ENCODE peak calls at places on chromosomes 3 and 15, in four cellular contexts. F, I, H and S are unnamed samples.
A peak's percentile ranks its signal among the peaks of the same experiment; 100 is the strongest.

GRCh38 chr3:163490119-163490518 is 1588.2 kb downstream of the SI start:
- DNase-seq in F (peak; percentile 15), I (peak; percentile 72), H (peak; percentile 52), S (no peak)

GRCh38 chr3:126535636-126536035 is 11.7 kb downstream of the CHST13 start:
- DNase-seq in F (no peak), I (no peak), H (no peak), S (no peak)

GRCh38 chr3:195096484-195097330 is 174.3 kb downstream of the XXYLT1 start:
- DNase-seq in F (no peak), I (no peak), H (no peak), S (peak; percentile 31)

GRCh38 chr3:16338999-16339398 is 74.0 kb downstream of the OXNAD1 start:
- DNase-seq in F (no peak), I (no peak), H (peak; percentile 81), S (no peak)

GRCh38 chr15:65893060-65893459 is 23.8 kb downstream of the RAB11A start:
- DNase-seq in F (no peak), I (no peak), H (no peak), S (no peak)

GRCh38 chr3:58633157-58633865 is 33.3 kb downstream of the FAM3D start:
- DNase-seq in F (no peak), I (no peak), H (no peak), S (no peak)

GRCh38 chr3:68088216-68088615 is 433.8 kb upstream of the SUCLG2 start:
- DNase-seq in F (no peak), I (no peak), H (no peak), S (no peak)

GRCh38 chr3:57837686-57838085 is 81.6 kb downstream of the SLMAP start:
- DNase-seq in F (no peak), I (no peak), H (no peak), S (no peak)

GRCh38 chr3:52318186-52318793 is 2.2 kb downstream of the DNAH1 start:
- DNase-seq in F (no peak), I (no peak), H (no peak), S (no peak)

GRCh38 chr3:126703512-126704493 is at the start of gene CHCHD6:
- DNase-seq in F (peak; percentile 87), I (peak; percentile 97), H (peak; percentile 97), S (peak; percentile 96)

GRCh38 chr3:155462672-155463071 is 169.2 kb upstream of the STRIT1 start:
- DNase-seq in F (no peak), I (no peak), H (peak; percentile 18), S (no peak)

GRCh38 chr3:10998542-10998941 is 6.0 kb downstream of the SLC6A1 start:
- DNase-seq in F (no peak), I (no peak), H (no peak), S (no peak)

GRCh38 chr15:96336045-96336642 is 5.6 kb downstream of the NR2F2 start:
- DNase-seq in F (no peak), I (no peak), H (no peak), S (no peak)

GRCh38 chr3:10707984-10708868 is 107.8 kb upstream of the SLC6A11 start:
- DNase-seq in F (no peak), I (peak; percentile 69), H (no peak), S (no peak)

GRCh38 chr15:66014022-66014421 is 144.7 kb downstream of the RAB11A start:
- DNase-seq in F (no peak), I (no peak), H (no peak), S (no peak)

GRCh38 chr3:62374375-62374876 is 1.1 kb upstream of the FEZF2 start:
- DNase-seq in F (no peak), I (no peak), H (no peak), S (no peak)

GRCh38 chr3:62375655-62376054 is 2.3 kb upstream of the FEZF2 start:
- DNase-seq in F (no peak), I (no peak), H (no peak), S (no peak)

GRCh38 chr3:62378329-62378789 is 5.0 kb upstream of the FEZF2 start:
- DNase-seq in F (no peak), I (peak; percentile 75), H (no peak), S (no peak)

GRCh38 chr3:62376906-62377865 is 3.8 kb upstream of the FEZF2 start:
- DNase-seq in F (no peak), I (peak; percentile 79), H (no peak), S (no peak)

DNA sequence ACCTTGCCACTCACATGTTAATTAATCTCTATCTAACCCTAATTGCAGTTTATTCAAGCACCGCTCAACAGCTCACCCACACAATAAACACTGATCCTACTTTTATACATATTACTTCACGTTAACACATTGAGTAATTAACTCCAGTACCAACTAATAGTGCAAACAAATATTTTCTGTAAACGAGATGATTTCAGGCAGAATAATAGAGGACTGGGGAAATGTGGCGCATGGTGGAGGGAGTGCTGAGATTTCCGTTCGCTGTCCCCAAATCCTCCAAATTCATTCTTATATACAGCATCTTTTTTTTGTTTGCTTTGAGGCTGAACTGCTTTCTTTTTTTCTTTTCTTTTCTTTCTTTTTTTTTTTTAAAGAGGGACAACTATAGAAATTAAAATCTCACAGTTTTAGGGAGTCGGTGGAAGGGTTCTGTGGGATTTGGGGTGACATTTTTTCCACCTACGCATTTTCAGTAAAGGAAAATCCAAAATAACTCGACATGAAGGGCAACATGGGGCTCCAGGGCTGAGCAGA is 2.9 kb upstream of the FEZF2 start:
- DNase-seq in F (no peak), I (no peak), H (no peak), S (no peak)
- TF ChIP-seq POLR2AphosphoS5 in F (no peak), I (no peak), H (no peak), S (no peak)

GRCh38 chr15:101318147-101318809 is 23.2 kb upstream of the SNRPA1 start:
- DNase-seq in F (no peak), I (no peak), H (no peak), S (peak; percentile 75)
- TF ChIP-seq POLR2AphosphoS5 in F (no peak), I (no peak), H (no peak), S (no peak)

DNA sequence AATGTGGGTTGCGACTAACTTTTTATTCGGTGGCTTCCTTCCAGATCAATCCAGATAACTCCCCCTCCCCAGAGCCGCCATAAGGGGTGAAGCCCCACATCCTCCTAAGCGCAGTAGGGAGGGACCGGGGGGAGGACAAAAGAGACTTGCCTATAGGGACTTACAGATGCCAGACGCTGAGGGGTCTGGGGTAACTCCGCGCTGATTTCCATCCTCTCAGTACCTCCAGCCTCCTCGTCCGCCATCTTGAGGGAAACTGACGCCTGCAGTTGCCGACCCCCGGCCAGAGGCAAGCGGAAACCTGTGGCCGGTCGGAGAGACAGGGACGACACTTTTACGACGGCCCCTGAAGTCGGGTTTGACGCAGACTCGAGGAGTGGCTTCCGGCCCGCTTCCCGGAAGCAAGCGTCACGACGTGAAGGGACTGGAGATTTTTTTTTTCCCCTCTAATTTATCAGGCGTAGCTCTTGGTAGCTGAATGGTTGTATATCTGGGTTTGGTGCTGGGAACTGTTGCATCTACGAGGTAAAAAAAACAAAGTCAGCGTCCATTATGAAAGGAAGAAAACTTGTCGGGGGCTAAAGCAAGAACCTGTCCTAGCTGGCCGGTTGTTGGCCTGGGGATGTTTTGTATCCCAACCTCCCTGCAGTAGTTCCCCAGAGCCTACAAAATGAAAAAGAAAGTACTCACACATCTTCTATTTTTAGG is at the start of gene UBR1:
- DNase-seq in F (peak; percentile 63), I (peak; percentile 85), H (peak; percentile 91), S (peak; percentile 80)
- TF ChIP-seq POLR2AphosphoS5 in F (peak; percentile 75), I (peak; percentile 84), H (peak; percentile 53), S (peak; percentile 85)

DNA sequence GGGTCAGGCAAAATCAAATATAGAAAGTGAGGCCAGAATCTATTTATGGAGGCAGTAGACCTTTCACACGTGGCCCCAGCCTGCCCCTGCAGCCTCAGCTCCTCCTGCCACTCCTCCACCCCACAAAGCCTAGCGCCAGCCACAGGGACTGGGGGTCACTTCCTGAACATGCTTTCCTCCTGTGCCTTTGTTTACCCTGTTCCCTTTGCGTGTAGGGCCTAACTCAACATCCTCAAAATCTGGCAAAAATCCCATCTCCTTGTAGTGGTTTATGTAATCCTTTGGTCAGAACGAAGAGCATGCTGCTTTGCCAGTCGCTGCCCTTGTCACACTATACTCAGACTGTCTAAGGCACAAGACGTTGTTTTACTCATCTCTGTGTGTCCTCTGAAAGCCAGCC is 39.6 kb downstream of the KBTBD12 start:
- DNase-seq in F (no peak), I (no peak), H (no peak), S (no peak)
- TF ChIP-seq POLR2AphosphoS5 in F (no peak), I (no peak), H (no peak), S (no peak)

GRCh38 chr3:409011-409410 is 212.4 kb downstream of the CHL1 start:
- DNase-seq in F (no peak), I (no peak), H (no peak), S (no peak)

GRCh38 chr3:414063-414462 is 217.5 kb downstream of the CHL1 start:
- DNase-seq in F (no peak), I (no peak), H (no peak), S (no peak)

DNA sequence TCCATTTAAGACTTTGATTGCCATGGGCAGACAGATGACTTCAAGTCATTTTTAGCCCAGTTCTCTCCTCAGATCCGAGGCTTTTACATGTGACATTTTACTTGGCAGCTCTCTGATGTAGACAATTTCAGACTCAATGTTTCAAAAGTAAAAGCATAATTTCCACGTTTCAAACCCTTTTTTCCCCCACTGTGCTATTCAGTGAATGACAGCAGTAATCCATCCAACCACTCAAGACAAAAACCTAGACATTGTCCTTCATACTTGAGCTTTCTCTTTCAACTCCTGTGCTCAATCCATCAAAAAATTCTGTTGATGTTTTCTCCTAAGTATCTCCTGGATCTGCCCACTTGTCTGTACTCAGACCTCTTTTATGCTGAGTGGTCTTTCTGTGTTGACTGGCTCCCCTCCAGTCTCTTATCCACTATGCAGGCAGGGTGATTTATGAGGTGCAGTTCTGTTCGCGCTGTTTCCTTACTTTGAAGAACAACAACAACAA is 214.7 kb downstream of the CHL1 start:
- DNase-seq in F (no peak), I (no peak), H (no peak), S (no peak)
- TF ChIP-seq POLR2AphosphoS5 in F (no peak), I (no peak), H (no peak), S (no peak)

GRCh38 chr15:70461017-70461416 is 302.3 kb downstream of the UACA start:
- DNase-seq in F (no peak), I (no peak), H (no peak), S (no peak)
- TF ChIP-seq POLR2AphosphoS5 in F (no peak), I (no peak), H (no peak), S (no peak)

GRCh38 chr15:74531144-74531811 is 9.7 kb upstream of the ARID3B start:
- DNase-seq in F (peak; percentile 94), I (peak; percentile 55), H (no peak), S (no peak)
- TF ChIP-seq POLR2AphosphoS5 in F (no peak), I (peak; percentile 89), H (no peak), S (no peak)

GRCh38 chr15:86384191-86384590 is 304.5 kb downstream of the AGBL1 start:
- DNase-seq in F (no peak), I (no peak), H (no peak), S (no peak)
- TF ChIP-seq POLR2AphosphoS5 in F (no peak), I (no peak), H (no peak), S (no peak)

DNA sequence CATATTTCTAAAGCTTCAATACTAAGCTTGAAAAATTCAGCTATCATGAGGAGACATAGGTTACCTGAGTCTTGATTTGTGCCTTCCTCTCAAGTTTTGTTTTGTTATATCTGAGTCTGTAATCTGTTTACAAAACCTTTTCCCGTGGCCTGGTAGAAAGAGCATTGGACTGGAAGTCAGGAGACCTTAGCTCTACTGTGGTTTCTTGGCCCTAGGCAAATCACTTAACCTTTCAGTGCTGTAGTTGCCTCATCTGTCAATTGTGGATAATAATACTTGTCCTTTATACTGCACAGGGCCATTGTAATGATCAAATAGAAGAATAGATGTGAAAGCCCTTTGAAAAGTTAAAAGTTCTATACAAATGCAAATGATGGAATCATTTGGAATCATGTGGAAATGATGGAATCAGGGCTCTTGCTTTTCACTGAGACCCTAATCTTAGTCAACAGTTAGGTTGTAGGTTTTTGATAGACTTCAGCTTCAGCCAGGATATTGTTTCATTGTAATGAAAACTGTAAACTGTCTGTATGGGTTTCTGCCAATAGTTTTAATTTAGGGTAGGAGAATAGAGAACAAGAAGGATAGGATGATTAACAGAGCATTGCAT is 21.6 kb downstream of the MAP2K5 start:
- DNase-seq in F (no peak), I (no peak), H (no peak), S (no peak)
- TF ChIP-seq POLR2AphosphoS5 in F (no peak), I (no peak), H (no peak), S (no peak)